ENCODE peak calls at places on chromosomes 16 and 17, in nine cellular contexts. One of them, this sample, is unnamed.

GRCh38 chr17:50094753-50095616 is at the start of gene PDK2:
- DNase-seq in right lobe of liver: peak
- DNase-seq in stimulated activated CD4-positive, alpha-beta T cell treated with anti-CD3 and anti-CD28 coated beads, Interleukin-12 subunit alpha, Interleukin-12 subunit beta, amount 100 ng/mL, for 4 hours: peak
- DNase-seq in Daoy: peak
- DNase-seq in RPMI8226: peak
- DNase-seq in left colon: peak
- DNase-seq in GM20000: peak
- DNase-seq in glutamatergic neuron: peak
- DNase-seq in AG09309: peak
- DNase-seq in this sample: peak

GRCh38 chr17:69593351-69593715 is 178.8 kb downstream of the MAP2K6 start:
- DNase-seq in right lobe of liver: no peak
- DNase-seq in stimulated activated CD4-positive, alpha-beta T cell treated with anti-CD3 and anti-CD28 coated beads, Interleukin-12 subunit alpha, Interleukin-12 subunit beta, amount 100 ng/mL, for 4 hours: no peak
- DNase-seq in Daoy: no peak
- DNase-seq in RPMI8226: no peak
- DNase-seq in left colon: no peak
- DNase-seq in GM20000: no peak
- DNase-seq in glutamatergic neuron: no peak
- DNase-seq in AG09309: no peak
- DNase-seq in this sample: no peak

GRCh38 chr16:57345021-57345420 is 13.6 kb upstream of the CCL22 start:
- DNase-seq in right lobe of liver: no peak
- DNase-seq in stimulated activated CD4-positive, alpha-beta T cell treated with anti-CD3 and anti-CD28 coated beads, Interleukin-12 subunit alpha, Interleukin-12 subunit beta, amount 100 ng/mL, for 4 hours: no peak
- DNase-seq in Daoy: no peak
- DNase-seq in RPMI8226: no peak
- DNase-seq in left colon: no peak
- DNase-seq in GM20000: no peak
- DNase-seq in glutamatergic neuron: no peak
- DNase-seq in AG09309: no peak
- DNase-seq in this sample: no peak

GRCh38 chr16:60419859-60420258 is 1616.4 kb downstream of the CDH8 start:
- DNase-seq in right lobe of liver: no peak
- DNase-seq in stimulated activated CD4-positive, alpha-beta T cell treated with anti-CD3 and anti-CD28 coated beads, Interleukin-12 subunit alpha, Interleukin-12 subunit beta, amount 100 ng/mL, for 4 hours: no peak
- DNase-seq in Daoy: no peak
- DNase-seq in RPMI8226: no peak
- DNase-seq in left colon: no peak
- DNase-seq in GM20000: no peak
- DNase-seq in glutamatergic neuron: no peak
- DNase-seq in AG09309: no peak
- DNase-seq in this sample: no peak

GRCh38 chr17:66354981-66355380 is 52.6 kb downstream of the PRKCA start:
- DNase-seq in right lobe of liver: no peak
- DNase-seq in stimulated activated CD4-positive, alpha-beta T cell treated with anti-CD3 and anti-CD28 coated beads, Interleukin-12 subunit alpha, Interleukin-12 subunit beta, amount 100 ng/mL, for 4 hours: no peak
- DNase-seq in Daoy: no peak
- DNase-seq in RPMI8226: no peak
- DNase-seq in left colon: no peak
- DNase-seq in GM20000: no peak
- DNase-seq in glutamatergic neuron: no peak
- DNase-seq in AG09309: no peak
- DNase-seq in this sample: no peak

GRCh38 chr16:86307518-86307903 is 202.8 kb upstream of the FOXF1 start:
- DNase-seq in right lobe of liver: no peak
- DNase-seq in stimulated activated CD4-positive, alpha-beta T cell treated with anti-CD3 and anti-CD28 coated beads, Interleukin-12 subunit alpha, Interleukin-12 subunit beta, amount 100 ng/mL, for 4 hours: no peak
- DNase-seq in Daoy: peak
- DNase-seq in RPMI8226: no peak
- DNase-seq in left colon: no peak
- DNase-seq in GM20000: no peak
- DNase-seq in glutamatergic neuron: no peak
- DNase-seq in AG09309: peak
- DNase-seq in this sample: no peak

GRCh38 chr16:997440-998051 is 16.0 kb downstream of the SOX8 start:
- DNase-seq in right lobe of liver: no peak
- DNase-seq in stimulated activated CD4-positive, alpha-beta T cell treated with anti-CD3 and anti-CD28 coated beads, Interleukin-12 subunit alpha, Interleukin-12 subunit beta, amount 100 ng/mL, for 4 hours: peak
- DNase-seq in Daoy: peak
- DNase-seq in RPMI8226: peak
- DNase-seq in left colon: peak
- DNase-seq in GM20000: no peak
- DNase-seq in glutamatergic neuron: no peak
- DNase-seq in AG09309: no peak
- DNase-seq in this sample: no peak

GRCh38 chr17:47934856-47935255 is 6.5 kb upstream of the PNPO start:
- DNase-seq in right lobe of liver: no peak
- DNase-seq in stimulated activated CD4-positive, alpha-beta T cell treated with anti-CD3 and anti-CD28 coated beads, Interleukin-12 subunit alpha, Interleukin-12 subunit beta, amount 100 ng/mL, for 4 hours: no peak
- DNase-seq in Daoy: peak
- DNase-seq in RPMI8226: no peak
- DNase-seq in left colon: no peak
- DNase-seq in GM20000: no peak
- DNase-seq in glutamatergic neuron: no peak
- DNase-seq in AG09309: no peak
- DNase-seq in this sample: no peak

GRCh38 chr17:38942641-38943040 is 17.2 kb downstream of the LASP1NB start:
- DNase-seq in right lobe of liver: no peak
- DNase-seq in stimulated activated CD4-positive, alpha-beta T cell treated with anti-CD3 and anti-CD28 coated beads, Interleukin-12 subunit alpha, Interleukin-12 subunit beta, amount 100 ng/mL, for 4 hours: no peak
- DNase-seq in Daoy: no peak
- DNase-seq in RPMI8226: peak
- DNase-seq in left colon: no peak
- DNase-seq in GM20000: no peak
- DNase-seq in glutamatergic neuron: no peak
- DNase-seq in AG09309: no peak
- DNase-seq in this sample: peak

GRCh38 chr17:78128616-78129384 is at the start of gene TMC6:
- DNase-seq in right lobe of liver: no peak
- DNase-seq in stimulated activated CD4-positive, alpha-beta T cell treated with anti-CD3 and anti-CD28 coated beads, Interleukin-12 subunit alpha, Interleukin-12 subunit beta, amount 100 ng/mL, for 4 hours: peak
- DNase-seq in Daoy: peak
- DNase-seq in RPMI8226: peak
- DNase-seq in left colon: peak
- DNase-seq in GM20000: peak
- DNase-seq in glutamatergic neuron: no peak
- DNase-seq in AG09309: no peak
- DNase-seq in this sample: peak

GRCh38 chr16:19559242-19559910 is 3.9 kb downstream of the VPS35L start:
- DNase-seq in right lobe of liver: no peak
- DNase-seq in stimulated activated CD4-positive, alpha-beta T cell treated with anti-CD3 and anti-CD28 coated beads, Interleukin-12 subunit alpha, Interleukin-12 subunit beta, amount 100 ng/mL, for 4 hours: no peak
- DNase-seq in Daoy: peak
- DNase-seq in RPMI8226: peak
- DNase-seq in left colon: no peak
- DNase-seq in GM20000: peak
- DNase-seq in glutamatergic neuron: no peak
- DNase-seq in AG09309: peak
- DNase-seq in this sample: peak

GRCh38 chr16:88062341-88062861 is 111.2 kb downstream of the BANP start:
- DNase-seq in right lobe of liver: no peak
- DNase-seq in stimulated activated CD4-positive, alpha-beta T cell treated with anti-CD3 and anti-CD28 coated beads, Interleukin-12 subunit alpha, Interleukin-12 subunit beta, amount 100 ng/mL, for 4 hours: no peak
- DNase-seq in Daoy: no peak
- DNase-seq in RPMI8226: no peak
- DNase-seq in left colon: no peak
- DNase-seq in GM20000: no peak
- DNase-seq in glutamatergic neuron: no peak
- DNase-seq in AG09309: peak
- DNase-seq in this sample: no peak

GRCh38 chr17:48051706-48052486 is 3.7 kb downstream of the NFE2L1 start:
- DNase-seq in right lobe of liver: peak
- DNase-seq in stimulated activated CD4-positive, alpha-beta T cell treated with anti-CD3 and anti-CD28 coated beads, Interleukin-12 subunit alpha, Interleukin-12 subunit beta, amount 100 ng/mL, for 4 hours: no peak
- DNase-seq in Daoy: peak
- DNase-seq in RPMI8226: no peak
- DNase-seq in left colon: peak
- DNase-seq in GM20000: no peak
- DNase-seq in glutamatergic neuron: no peak
- DNase-seq in AG09309: peak
- DNase-seq in this sample: no peak

GRCh38 chr16:75433732-75434413 is 570 bp upstream of the CFDP1 start:
- DNase-seq in right lobe of liver: peak
- DNase-seq in stimulated activated CD4-positive, alpha-beta T cell treated with anti-CD3 and anti-CD28 coated beads, Interleukin-12 subunit alpha, Interleukin-12 subunit beta, amount 100 ng/mL, for 4 hours: no peak
- DNase-seq in Daoy: peak
- DNase-seq in RPMI8226: peak
- DNase-seq in left colon: peak
- DNase-seq in GM20000: peak
- DNase-seq in glutamatergic neuron: peak
- DNase-seq in AG09309: peak
- DNase-seq in this sample: peak

GRCh38 chr17:72671034-72671433 is 421.5 kb downstream of the SLC39A11 start:
- DNase-seq in right lobe of liver: no peak
- DNase-seq in stimulated activated CD4-positive, alpha-beta T cell treated with anti-CD3 and anti-CD28 coated beads, Interleukin-12 subunit alpha, Interleukin-12 subunit beta, amount 100 ng/mL, for 4 hours: no peak
- DNase-seq in Daoy: no peak
- DNase-seq in RPMI8226: no peak
- DNase-seq in left colon: no peak
- DNase-seq in GM20000: no peak
- DNase-seq in glutamatergic neuron: no peak
- DNase-seq in AG09309: no peak
- DNase-seq in this sample: no peak

GRCh38 chr16:19071811-19072777 is 4.7 kb downstream of the COQ7 start:
- DNase-seq in right lobe of liver: peak
- DNase-seq in stimulated activated CD4-positive, alpha-beta T cell treated with anti-CD3 and anti-CD28 coated beads, Interleukin-12 subunit alpha, Interleukin-12 subunit beta, amount 100 ng/mL, for 4 hours: peak
- DNase-seq in Daoy: peak
- DNase-seq in RPMI8226: peak
- DNase-seq in left colon: peak
- DNase-seq in GM20000: peak
- DNase-seq in glutamatergic neuron: peak
- DNase-seq in AG09309: peak
- DNase-seq in this sample: no peak

GRCh38 chr17:12730931-12731521 is 58.3 kb upstream of the ARHGAP44 start:
- DNase-seq in right lobe of liver: no peak
- DNase-seq in stimulated activated CD4-positive, alpha-beta T cell treated with anti-CD3 and anti-CD28 coated beads, Interleukin-12 subunit alpha, Interleukin-12 subunit beta, amount 100 ng/mL, for 4 hours: no peak
- DNase-seq in Daoy: peak
- DNase-seq in RPMI8226: no peak
- DNase-seq in left colon: peak
- DNase-seq in GM20000: no peak
- DNase-seq in glutamatergic neuron: peak
- DNase-seq in AG09309: no peak
- DNase-seq in this sample: no peak

GRCh38 chr17:42411321-42411820 is 11.7 kb downstream of the CAVIN1 start:
- DNase-seq in right lobe of liver: no peak
- DNase-seq in stimulated activated CD4-positive, alpha-beta T cell treated with anti-CD3 and anti-CD28 coated beads, Interleukin-12 subunit alpha, Interleukin-12 subunit beta, amount 100 ng/mL, for 4 hours: no peak
- DNase-seq in Daoy: no peak
- DNase-seq in RPMI8226: no peak
- DNase-seq in left colon: no peak
- DNase-seq in GM20000: no peak
- DNase-seq in glutamatergic neuron: no peak
- DNase-seq in AG09309: no peak
- DNase-seq in this sample: no peak

GRCh38 chr17:73391331-73392265 is 79.8 kb upstream of the CDC42EP4 start:
- DNase-seq in right lobe of liver: no peak
- DNase-seq in stimulated activated CD4-positive, alpha-beta T cell treated with anti-CD3 and anti-CD28 coated beads, Interleukin-12 subunit alpha, Interleukin-12 subunit beta, amount 100 ng/mL, for 4 hours: no peak
- DNase-seq in Daoy: no peak
- DNase-seq in RPMI8226: no peak
- DNase-seq in left colon: no peak
- DNase-seq in GM20000: no peak
- DNase-seq in glutamatergic neuron: no peak
- DNase-seq in AG09309: no peak
- DNase-seq in this sample: no peak

GRCh38 chr17:19017804-19018599 is 13.4 kb upstream of the FAM83G start:
- DNase-seq in right lobe of liver: no peak
- DNase-seq in stimulated activated CD4-positive, alpha-beta T cell treated with anti-CD3 and anti-CD28 coated beads, Interleukin-12 subunit alpha, Interleukin-12 subunit beta, amount 100 ng/mL, for 4 hours: no peak
- DNase-seq in Daoy: no peak
- DNase-seq in RPMI8226: no peak
- DNase-seq in left colon: peak
- DNase-seq in GM20000: no peak
- DNase-seq in glutamatergic neuron: peak
- DNase-seq in AG09309: no peak
- DNase-seq in this sample: no peak

GRCh38 chr16:85969591-85969990 is 70.6 kb downstream of the IRF8 start:
- DNase-seq in right lobe of liver: no peak
- DNase-seq in stimulated activated CD4-positive, alpha-beta T cell treated with anti-CD3 and anti-CD28 coated beads, Interleukin-12 subunit alpha, Interleukin-12 subunit beta, amount 100 ng/mL, for 4 hours: no peak
- DNase-seq in Daoy: no peak
- DNase-seq in RPMI8226: no peak
- DNase-seq in left colon: no peak
- DNase-seq in GM20000: no peak
- DNase-seq in glutamatergic neuron: no peak
- DNase-seq in AG09309: no peak
- DNase-seq in this sample: no peak

GRCh38 chr17:46889519-46889918 is 33.4 kb upstream of the GOSR2 start:
- DNase-seq in right lobe of liver: no peak
- DNase-seq in stimulated activated CD4-positive, alpha-beta T cell treated with anti-CD3 and anti-CD28 coated beads, Interleukin-12 subunit alpha, Interleukin-12 subunit beta, amount 100 ng/mL, for 4 hours: no peak
- DNase-seq in Daoy: no peak
- DNase-seq in RPMI8226: no peak
- DNase-seq in left colon: no peak
- DNase-seq in GM20000: no peak
- DNase-seq in glutamatergic neuron: no peak
- DNase-seq in AG09309: no peak
- DNase-seq in this sample: no peak

GRCh38 chr16:59296002-59296401 is 561.9 kb upstream of the GOT2 start:
- DNase-seq in right lobe of liver: no peak
- DNase-seq in stimulated activated CD4-positive, alpha-beta T cell treated with anti-CD3 and anti-CD28 coated beads, Interleukin-12 subunit alpha, Interleukin-12 subunit beta, amount 100 ng/mL, for 4 hours: no peak
- DNase-seq in Daoy: no peak
- DNase-seq in RPMI8226: no peak
- DNase-seq in left colon: no peak
- DNase-seq in GM20000: no peak
- DNase-seq in glutamatergic neuron: no peak
- DNase-seq in AG09309: no peak
- DNase-seq in this sample: no peak

GRCh38 chr17:42026821-42027539 is 7.1 kb downstream of the NKIRAS2 start:
- DNase-seq in right lobe of liver: no peak
- DNase-seq in stimulated activated CD4-positive, alpha-beta T cell treated with anti-CD3 and anti-CD28 coated beads, Interleukin-12 subunit alpha, Interleukin-12 subunit beta, amount 100 ng/mL, for 4 hours: no peak
- DNase-seq in Daoy: no peak
- DNase-seq in RPMI8226: no peak
- DNase-seq in left colon: no peak
- DNase-seq in GM20000: peak
- DNase-seq in glutamatergic neuron: no peak
- DNase-seq in AG09309: no peak
- DNase-seq in this sample: no peak

GRCh38 chr16:17723735-17724134 is 253.0 kb upstream of the XYLT1 start:
- DNase-seq in right lobe of liver: no peak
- DNase-seq in stimulated activated CD4-positive, alpha-beta T cell treated with anti-CD3 and anti-CD28 coated beads, Interleukin-12 subunit alpha, Interleukin-12 subunit beta, amount 100 ng/mL, for 4 hours: no peak
- DNase-seq in Daoy: peak
- DNase-seq in RPMI8226: no peak
- DNase-seq in left colon: no peak
- DNase-seq in GM20000: no peak
- DNase-seq in glutamatergic neuron: no peak
- DNase-seq in AG09309: no peak
- DNase-seq in this sample: no peak

GRCh38 chr17:13786000-13786598 is 184.4 kb upstream of the HS3ST3A1 start:
- DNase-seq in right lobe of liver: no peak
- DNase-seq in stimulated activated CD4-positive, alpha-beta T cell treated with anti-CD3 and anti-CD28 coated beads, Interleukin-12 subunit alpha, Interleukin-12 subunit beta, amount 100 ng/mL, for 4 hours: no peak
- DNase-seq in Daoy: peak
- DNase-seq in RPMI8226: no peak
- DNase-seq in left colon: no peak
- DNase-seq in GM20000: no peak
- DNase-seq in glutamatergic neuron: no peak
- DNase-seq in AG09309: peak
- DNase-seq in this sample: no peak

GRCh38 chr17:82845163-82845807 is 5.5 kb upstream of the ZNF750 start:
- DNase-seq in right lobe of liver: peak
- DNase-seq in stimulated activated CD4-positive, alpha-beta T cell treated with anti-CD3 and anti-CD28 coated beads, Interleukin-12 subunit alpha, Interleukin-12 subunit beta, amount 100 ng/mL, for 4 hours: no peak
- DNase-seq in Daoy: no peak
- DNase-seq in RPMI8226: no peak
- DNase-seq in left colon: no peak
- DNase-seq in GM20000: no peak
- DNase-seq in glutamatergic neuron: no peak
- DNase-seq in AG09309: no peak
- DNase-seq in this sample: no peak

GRCh38 chr16:48517493-48517892 is 92.5 kb downstream of the N4BP1 start:
- DNase-seq in right lobe of liver: peak
- DNase-seq in stimulated activated CD4-positive, alpha-beta T cell treated with anti-CD3 and anti-CD28 coated beads, Interleukin-12 subunit alpha, Interleukin-12 subunit beta, amount 100 ng/mL, for 4 hours: no peak
- DNase-seq in Daoy: no peak
- DNase-seq in RPMI8226: no peak
- DNase-seq in left colon: no peak
- DNase-seq in GM20000: no peak
- DNase-seq in glutamatergic neuron: no peak
- DNase-seq in AG09309: no peak
- DNase-seq in this sample: no peak

GRCh38 chr17:59124665-59125064 is 18.0 kb upstream of the TRIM37 start:
- DNase-seq in right lobe of liver: no peak
- DNase-seq in stimulated activated CD4-positive, alpha-beta T cell treated with anti-CD3 and anti-CD28 coated beads, Interleukin-12 subunit alpha, Interleukin-12 subunit beta, amount 100 ng/mL, for 4 hours: no peak
- DNase-seq in Daoy: no peak
- DNase-seq in RPMI8226: no peak
- DNase-seq in left colon: no peak
- DNase-seq in GM20000: peak
- DNase-seq in glutamatergic neuron: no peak
- DNase-seq in AG09309: no peak
- DNase-seq in this sample: no peak